ENCODE peak calls at places on chromosomes 12 and 14, in eight cellular contexts. O is pancreas, D is psoas muscle, L is PC-9, I is A549, W is right lobe of liver, F is HCT116, B is dorsolateral prefrontal cortex. Q is an unnamed sample.

GRCh38 chr12:46402451-46402850 is 29.9 kb upstream of the SLC38A2 start:
- DNase-seq in F (no peak), B (no peak), I (no peak), L (no peak), D (no peak), W (no peak), O (no peak), Q (no peak)

GRCh38 chr12:132622437-132623071 is 4.0 kb downstream of the P2RX2 start:
- DNase-seq in F (no peak), B (peak; percentile 41), I (no peak), L (peak; percentile 70), O (no peak), W (no peak), D (peak; percentile 47), Q (peak; percentile 83)

GRCh38 chr12:111220363-111220762 is 148.5 kb downstream of the PHETA1 start:
- DNase-seq in D (no peak), I (no peak), O (no peak), W (no peak), F (no peak), L (no peak), B (no peak), Q (no peak)

GRCh38 chr12:46160081-46160980 is 108.5 kb downstream of the SLC38A1 start:
- DNase-seq in L (no peak), O (no peak), D (no peak), B (no peak), I (no peak), F (no peak), W (no peak), Q (peak; percentile 81)

GRCh38 chr12:102067574-102068258 is 5.9 kb upstream of the WASHC3 start:
- DNase-seq in O (no peak), F (no peak), I (no peak), W (no peak), D (no peak), L (no peak), B (no peak), Q (no peak)

GRCh38 chr14:48703728-48704467 is 882.3 kb downstream of the RPS29 start:
- DNase-seq in L (no peak), B (no peak), O (no peak), W (no peak), D (no peak), I (no peak), F (no peak), Q (no peak)

GRCh38 chr14:103704708-103705107 is 10.5 kb downstream of the XRCC3 start:
- DNase-seq in D (no peak), B (no peak), F (no peak), L (no peak), O (no peak), W (no peak), I (no peak), Q (no peak)

GRCh38 chr14:54148251-54148650 is 191.6 kb upstream of the BMP4 start:
- DNase-seq in F (no peak), D (no peak), O (no peak), L (no peak), W (no peak), B (no peak), I (no peak), Q (no peak)

GRCh38 chr12:131135311-131135785 is 181.6 kb downstream of the ADGRD1 start:
- DNase-seq in I (no peak), O (no peak), L (no peak), B (no peak), D (no peak), F (no peak), W (peak; percentile 31), Q (peak; percentile 59)

GRCh38 chr12:2944401-2945047 is 14.7 kb upstream of the TEAD4 start:
- DNase-seq in I (peak; percentile 66), F (peak; percentile 34), W (no peak), L (peak; percentile 60), B (peak; percentile 30), O (peak; percentile 74), D (peak; percentile 65), Q (peak; percentile 78)

GRCh38 chr12:94149781-94150482 is 1.6 kb downstream of the PLXNC1 start:
- DNase-seq in D (peak; percentile 78), I (peak; percentile 21), L (no peak), O (no peak), B (peak; percentile 33), W (peak; percentile 52), F (no peak), Q (peak; percentile 79)

GRCh38 chr12:94147991-94148840 is at the start of gene PLXNC1:
- DNase-seq in W (peak; percentile 64), D (peak; percentile 77), I (peak; percentile 34), F (no peak), O (peak; percentile 54), L (no peak), B (peak; percentile 41), Q (peak; percentile 87)

GRCh38 chr12:94147377-94147990 is 893 bp upstream of the PLXNC1 start:
- DNase-seq in W (no peak), B (no peak), O (no peak), F (no peak), L (no peak), I (no peak), D (no peak), Q (no peak)

GRCh38 chr12:94150483-94151225 is 2.3 kb downstream of the PLXNC1 start:
- DNase-seq in W (peak; percentile 54), D (peak; percentile 59), B (peak; percentile 38), O (no peak), I (no peak), F (no peak), L (no peak), Q (peak; percentile 78)

DNA sequence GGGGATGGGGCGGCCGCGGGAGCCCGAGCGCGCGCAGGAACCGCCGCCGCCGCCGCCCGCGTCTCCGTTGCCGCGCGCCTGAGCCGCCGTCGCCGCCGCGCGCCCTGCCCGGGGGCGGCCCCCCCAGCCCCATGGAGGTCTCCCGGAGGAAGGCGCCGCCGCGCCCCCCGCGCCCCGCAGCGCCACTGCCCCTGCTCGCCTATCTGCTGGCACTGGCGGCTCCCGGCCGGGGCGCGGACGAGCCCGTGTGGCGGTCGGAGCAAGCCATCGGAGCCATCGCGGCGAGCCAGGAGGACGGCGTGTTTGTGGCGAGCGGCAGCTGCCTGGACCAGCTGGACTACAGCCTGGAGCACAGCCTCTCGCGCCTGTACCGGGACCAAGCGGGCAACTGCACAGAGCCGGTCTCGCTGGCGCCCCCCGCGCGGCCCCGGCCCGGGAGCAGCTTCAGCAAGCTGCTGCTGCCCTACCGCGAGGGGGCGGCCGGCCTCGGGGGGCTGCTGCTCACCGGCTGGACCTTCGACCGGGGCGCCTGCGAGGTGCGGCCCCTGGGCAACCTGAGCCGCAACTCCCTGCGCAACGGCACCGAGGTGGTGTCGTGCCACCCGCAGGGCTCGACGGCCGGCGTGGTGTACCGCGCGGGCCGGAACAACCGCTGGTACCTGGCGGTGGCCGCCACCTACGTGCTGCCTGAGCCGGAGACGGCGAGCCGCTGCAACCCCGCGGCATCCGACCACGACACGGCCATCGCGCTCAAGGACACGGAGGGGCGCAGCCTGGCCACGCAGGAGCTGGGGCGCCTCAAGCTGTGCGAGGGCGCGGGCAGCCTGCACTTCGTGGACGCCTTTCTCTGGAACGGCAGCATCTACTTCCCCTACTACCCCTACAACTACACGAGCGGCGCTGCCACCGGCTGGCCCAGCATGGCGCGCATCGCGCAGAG is 734 bp downstream of the PLXNC1 start:
- DNase-seq in F (no peak), D (peak; percentile 70), L (no peak), B (peak; percentile 30), O (peak; percentile 46), I (peak; percentile 46), W (peak; percentile 65), Q (peak; percentile 85)
- TF ChIP-seq CTCF in F (no peak), D (peak; percentile 19), L (no peak), B (no peak), O (no peak), I (peak; percentile 45), W (peak; percentile 40), Q (no peak)

GRCh38 chr12:59321278-59321677 is 274.6 kb upstream of the SLC16A7 start:
- DNase-seq in L (no peak), I (no peak), F (no peak), B (no peak), W (no peak), O (no peak), D (no peak), Q (no peak)
- H3K27ac ChIP-seq in L (no peak overlapping the region), I (no peak overlapping the region), F (no peak overlapping the region), B (peak overlapping the region; percentile 88), W (no peak overlapping the region), O (no peak overlapping the region), D (no peak overlapping the region), Q (no peak overlapping the region)

GRCh38 chr12:121918679-121919038 is 267 bp downstream of the CFAP251 start:
- DNase-seq in D (no peak), O (no peak), L (no peak), F (no peak), W (no peak), B (no peak), I (no peak), Q (no peak)

GRCh38 chr12:121915841-121916321 is 2.5 kb upstream of the CFAP251 start:
- DNase-seq in O (no peak), W (no peak), I (no peak), F (no peak), D (no peak), L (no peak), B (no peak), Q (no peak)

GRCh38 chr12:121916719-121917118 is 1.7 kb upstream of the CFAP251 start:
- DNase-seq in L (no peak), F (no peak), O (no peak), B (no peak), W (no peak), I (peak; percentile 62), D (no peak), Q (no peak)

GRCh38 chr12:121921106-121921505 is 2.7 kb downstream of the CFAP251 start:
- DNase-seq in L (no peak), B (no peak), W (no peak), O (no peak), I (no peak), F (no peak), D (no peak), Q (no peak)

DNA sequence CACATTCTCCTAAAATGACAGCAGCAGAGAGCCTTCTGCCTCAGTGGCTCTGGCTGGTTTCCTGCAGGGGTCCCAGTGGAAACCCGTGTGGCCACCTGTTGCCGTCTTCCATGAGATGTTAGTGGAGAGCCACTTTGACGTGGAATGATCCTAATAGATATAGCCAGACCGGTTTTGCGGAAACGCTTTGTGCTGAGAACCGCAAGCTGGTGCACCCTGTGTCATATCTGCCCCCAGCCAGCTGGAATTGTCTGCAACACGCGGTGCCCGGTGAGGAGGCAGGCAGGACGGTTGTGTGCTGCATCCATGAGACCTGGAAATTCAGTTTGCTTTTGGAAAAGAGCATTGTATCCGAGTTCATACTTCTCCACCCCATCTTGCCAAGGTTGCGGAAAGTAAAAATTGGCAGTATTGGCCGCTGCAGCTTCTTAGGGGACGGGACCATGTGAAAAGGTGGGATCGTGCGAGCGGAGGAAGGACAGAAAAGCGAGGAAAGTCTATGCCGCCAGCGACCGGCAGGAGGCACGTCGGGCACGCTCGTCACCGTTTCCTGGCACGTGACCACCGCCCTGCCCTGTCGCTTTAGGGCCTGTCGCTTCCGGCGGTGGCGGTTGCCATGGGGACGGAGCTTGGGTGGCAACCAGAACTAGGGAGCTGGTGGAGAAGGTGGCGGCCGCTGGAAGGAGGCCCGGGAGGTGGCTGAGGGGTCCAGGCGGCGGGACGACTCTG is at the start of gene CFAP251:
- DNase-seq in F (peak; percentile 85), D (peak; percentile 97), B (peak; percentile 90), O (peak; percentile 99), I (no peak), L (no peak), W (peak; percentile 99), Q (peak; percentile 99)
- TF ChIP-seq CTCF in F (peak; percentile 76), D (peak; percentile 62), B (peak; percentile 93), O (peak; percentile 63), I (no peak), L (no peak), W (peak; percentile 49), Q (peak; percentile 82)

GRCh38 chr14:93811611-93812010 is 23.3 kb upstream of the PRIMA1 start:
- DNase-seq in I (no peak), O (no peak), D (no peak), B (no peak), W (no peak), L (no peak), F (no peak), Q (no peak)

GRCh38 chr14:93811020-93811419 is 22.7 kb upstream of the PRIMA1 start:
- DNase-seq in D (no peak), O (no peak), I (no peak), F (no peak), L (no peak), W (no peak), B (no peak), Q (no peak)
- H3K27ac ChIP-seq in D (no peak overlapping the region), O (no peak overlapping the region), I (no peak overlapping the region), F (no peak overlapping the region), L (no peak overlapping the region), W (no peak overlapping the region), B (no peak overlapping the region), Q (no peak overlapping the region)

Q was measured in kidney.